ENCODE peak calls at places on chromosomes 12 and 14, in eight cellular contexts. D is RPMI8226; B is GM23248; Q is stimulated activated CD8-positive, alpha-beta memory T cell treated with anti-CD3 and anti-CD28 coated beads, Interleukin-12 subunit alpha, Interleukin-12 subunit beta, amount 100 ng/mL, for 4 hours; Y is GM04503; V is CD14-positive monocyte; O is aorta; J is left cardiac atrium. F is an unnamed sample.

GRCh38 chr14:59199205-59199604 is 10.7 kb downstream of the DAAM1 start:
- DNase-seq in D (no peak), B (no peak), Q (no peak), Y (no peak), V (no peak), O (no peak), J (no peak), F (no peak)

GRCh38 chr12:7099290-7099996 is 7.2 kb upstream of the C1R start:
- DNase-seq in D (no peak), B (no peak), Q (no peak), Y (no peak), V (no peak), O (no peak), J (no peak), F (no peak)

GRCh38 chr12:104662908-104663307 is 206.2 kb downstream of the CHST11 start:
- DNase-seq in D (no peak), B (no peak), Q (no peak), Y (no peak), V (no peak), O (no peak), J (no peak), F (no peak)

GRCh38 chr14:90900712-90901111 is 84.5 kb upstream of the TTC7B start:
- DNase-seq in D (no peak), B (peak; percentile 35), Q (no peak), Y (no peak), V (no peak), O (no peak), J (no peak), F (no peak)

GRCh38 chr14:22384974-22385526 is 204.0 kb downstream of the DAD1 start:
- DNase-seq in D (no peak), B (no peak), Q (no peak), Y (no peak), V (no peak), O (no peak), J (no peak), F (no peak)

GRCh38 chr12:32264995-32265394 is 134.4 kb upstream of the FGD4 start:
- DNase-seq in D (no peak), B (peak; percentile 20), Q (no peak), Y (no peak), V (no peak), O (no peak), J (no peak), F (no peak)

GRCh38 chr14:100748944-100749343 is 22.3 kb downstream of the DLK1 start:
- DNase-seq in D (no peak), B (no peak), Q (no peak), Y (no peak), V (no peak), O (no peak), J (no peak), F (no peak)

GRCh38 chr12:58106185-58106584 is 164.8 kb downstream of the ATP23 start:
- DNase-seq in D (no peak), B (no peak), Q (no peak), Y (no peak), V (no peak), O (no peak), J (no peak), F (no peak)

GRCh38 chr12:100234591-100235304 is 32.1 kb downstream of the DEPDC4 start:
- DNase-seq in D (peak; percentile 31), B (peak; percentile 76), Q (no peak), Y (peak; percentile 21), V (no peak), O (no peak), J (no peak), F (no peak)

GRCh38 chr12:4961311-4961710 is 51.6 kb downstream of the KCNA1 start:
- DNase-seq in D (no peak), B (no peak), Q (no peak), Y (no peak), V (no peak), O (no peak), J (no peak), F (no peak)

GRCh38 chr12:754871-755562 is 2.6 kb downstream of the WNK1 start:
- DNase-seq in D (peak; percentile 74), B (peak; percentile 93), Q (no peak), Y (no peak), V (no peak), O (no peak), J (no peak), F (no peak)

GRCh38 chr14:49220492-49220891 is 365.7 kb downstream of the RPS29 start:
- DNase-seq in D (no peak), B (no peak), Q (no peak), Y (no peak), V (no peak), O (no peak), J (no peak), F (no peak)

GRCh38 chr12:57868870-57869609 is 22.5 kb upstream of the CTDSP2 start:
- DNase-seq in D (no peak), B (peak; percentile 73), Q (no peak), Y (no peak), V (no peak), O (peak; percentile 85), J (peak; percentile 40), F (no peak)

GRCh38 chr12:19299765-19300164 is 139.5 kb upstream of the AEBP2 start:
- DNase-seq in D (no peak), B (peak; percentile 30), Q (no peak), Y (no peak), V (no peak), O (no peak), J (no peak), F (no peak)

GRCh38 chr14:74855945-74856344 is 20.0 kb downstream of the PROX2 start:
- DNase-seq in D (peak; percentile 27), B (no peak), Q (no peak), Y (no peak), V (no peak), O (no peak), J (no peak), F (no peak)

GRCh38 chr12:84508943-84509342 is 403.7 kb downstream of the SLC6A15 start:
- DNase-seq in D (no peak), B (peak; percentile 61), Q (no peak), Y (no peak), V (no peak), O (no peak), J (no peak), F (no peak)

GRCh38 chr12:111434680-111435338 is 29.1 kb downstream of the SH2B3 start:
- DNase-seq in D (no peak), B (peak; percentile 76), Q (peak; percentile 78), Y (no peak), V (peak; percentile 67), O (no peak), J (peak; percentile 75), F (peak; percentile 70)

GRCh38 chr14:31435276-31435675 is 14.9 kb upstream of the HEATR5A start:
- DNase-seq in D (no peak), B (peak; percentile 86), Q (no peak), Y (peak; percentile 95), V (no peak), O (no peak), J (no peak), F (no peak)

GRCh38 chr12:97038859-97039258 is 131.8 kb downstream of the NEDD1 start:
- DNase-seq in D (no peak), B (no peak), Q (no peak), Y (no peak), V (no peak), O (no peak), J (no peak), F (no peak)

GRCh38 chr12:14024589-14024988 is 43.2 kb upstream of the GRIN2B start:
- DNase-seq in D (no peak), B (no peak), Q (no peak), Y (no peak), V (no peak), O (no peak), J (no peak), F (no peak)

GRCh38 chr12:50326636-50327284 is 43.4 kb upstream of the LIMA1 start:
- DNase-seq in D (peak; percentile 9), B (peak; percentile 56), Q (no peak), Y (no peak), V (no peak), O (no peak), J (no peak), F (no peak)

GRCh38 chr14:101525646-101526527 is 35.4 kb upstream of the DIO3 start:
- DNase-seq in D (no peak), B (no peak), Q (no peak), Y (no peak), V (no peak), O (no peak), J (no peak), F (no peak)

GRCh38 chr12:47730341-47730744 is 5.1 kb upstream of the ENDOU start:
- DNase-seq in D (no peak), B (peak; percentile 79), Q (no peak), Y (no peak), V (no peak), O (no peak), J (peak; percentile 34), F (no peak)

GRCh38 chr12:66397574-66397973 is 95.3 kb downstream of the HELB start:
- DNase-seq in D (no peak), B (peak; percentile 20), Q (no peak), Y (no peak), V (no peak), O (no peak), J (no peak), F (no peak)

GRCh38 chr12:10331642-10332239 is 24.1 kb downstream of the KLRD1 start:
- DNase-seq in D (peak; percentile 41), B (peak; percentile 75), Q (no peak), Y (peak; percentile 15), V (no peak), O (no peak), J (no peak), F (no peak)

GRCh38 chr14:89549381-89550102 is 132.5 kb upstream of the FOXN3 start:
- DNase-seq in D (no peak), B (no peak), Q (no peak), Y (peak; percentile 12), V (no peak), O (no peak), J (no peak), F (no peak)

GRCh38 chr12:54701940-54702592 is 53.9 kb upstream of the DCD start:
- DNase-seq in D (peak; percentile 66), B (peak; percentile 60), Q (no peak), Y (no peak), V (no peak), O (no peak), J (no peak), F (no peak)

GRCh38 chr12:101604132-101604531 is 9.4 kb downstream of the MYBPC1 start:
- DNase-seq in D (no peak), B (no peak), Q (no peak), Y (no peak), V (no peak), O (no peak), J (no peak), F (no peak)

GRCh38 chr14:25911831-25912230 is 686.0 kb downstream of the NOVA1 start:
- DNase-seq in D (no peak), B (no peak), Q (no peak), Y (no peak), V (no peak), O (no peak), J (no peak), F (no peak)

GRCh38 chr14:56660677-56661389 is 81.2 kb downstream of the TMEM260 start:
- DNase-seq in D (no peak), B (no peak), Q (no peak), Y (no peak), V (no peak), O (no peak), J (no peak), F (no peak)

GRCh38 chr12:117766008-117766407 is 202.8 kb downstream of the KSR2 start:
- DNase-seq in D (no peak), B (no peak), Q (no peak), Y (no peak), V (no peak), O (no peak), J (no peak), F (no peak)

GRCh38 chr14:97603201-97603600 is 806.0 kb downstream of the VRK1 start:
- DNase-seq in D (no peak), B (no peak), Q (no peak), Y (no peak), V (no peak), O (no peak), J (no peak), F (peak; percentile 13)

GRCh38 chr12:85350356-85350755 is 70.3 kb downstream of the ALX1 start:
- DNase-seq in D (no peak), B (no peak), Q (no peak), Y (no peak), V (no peak), O (no peak), J (no peak), F (no peak)

GRCh38 chr12:128381961-128382360 is 115.0 kb downstream of the TMEM132C start:
- DNase-seq in D (no peak), B (no peak), Q (no peak), Y (no peak), V (no peak), O (no peak), J (no peak), F (no peak)